ENCODE peak calls at places on chromosomes 12 and 14, in ten cellular contexts. S is KG1; O is kidney tubule cell; Y is mammary epithelial cell; R is kidney epithelial cell; N is activated T-helper 1 cell treated with Interleukin-2 at 50 U/mL for 16 hours; K is WTC11; H is activated T-cell treated with anti-CD3 and anti-CD28 coated beads for 48 hours; A is activated naive CD8-positive, alpha-beta T cell treated with anti-CD3 and anti-CD28 coated beads, Interleukin-2, amount 50 U/mL, for 24 hours; W is CD8-positive, alpha-beta memory T cell. B is an unnamed sample.
A peak's percentile ranks its signal among the peaks of the same experiment; 100 is the strongest.

GRCh38 chr14:59022144-59022543 is 166.3 kb upstream of the DAAM1 start:
- DNase-seq in S (no peak), O (no peak), Y (no peak), R (no peak), N (no peak), K (no peak), H (no peak), A (no peak), W (no peak), B (peak; percentile 25)

GRCh38 chr12:52086944-52087835 is 7.7 kb downstream of the SMIM41 start:
- DNase-seq in S (no peak), O (no peak), Y (no peak), R (no peak), N (no peak), K (no peak), H (no peak), A (no peak), W (no peak), B (no peak)

GRCh38 chr14:36068777-36069534 is 107.6 kb downstream of the PTCSC3 start:
- DNase-seq in S (no peak), O (peak; percentile 71), Y (peak; percentile 54), R (no peak), N (no peak), K (no peak), H (no peak), A (no peak), W (no peak), B (no peak)

GRCh38 chr14:88422919-88423318 is 37.5 kb downstream of the SPATA7 start:
- DNase-seq in S (no peak), O (peak; percentile 76), Y (peak; percentile 85), R (peak; percentile 9), N (no peak), K (no peak), H (no peak), A (no peak), W (no peak), B (no peak)

GRCh38 chr12:99810718-99811593 is 163.4 kb downstream of the GARIN6 start:
- DNase-seq in S (no peak), O (peak; percentile 28), Y (peak; percentile 4), R (no peak), N (no peak), K (no peak), H (no peak), A (no peak), W (no peak), B (no peak)

GRCh38 chr14:59101441-59101840 is 87.0 kb upstream of the DAAM1 start:
- DNase-seq in S (no peak), O (peak; percentile 23), Y (no peak), R (no peak), N (no peak), K (no peak), H (no peak), A (no peak), W (no peak), B (no peak)

GRCh38 chr12:64681200-64682052 is 71.1 kb downstream of the RASSF3 start:
- DNase-seq in S (no peak), O (no peak), Y (no peak), R (no peak), N (no peak), K (no peak), H (no peak), A (no peak), W (no peak), B (no peak)

GRCh38 chr14:69768873-69769272 is 1.9 kb downstream of the SRSF5 start:
- DNase-seq in S (no peak), O (no peak), Y (peak; percentile 20), R (no peak), N (no peak), K (no peak), H (no peak), A (no peak), W (no peak), B (no peak)

GRCh38 chr14:103562135-103562384 is 397 bp downstream of the BAG5 start:
- DNase-seq in S (no peak), O (no peak), Y (no peak), R (no peak), N (peak; percentile 5), K (no peak), H (no peak), A (no peak), W (no peak), B (no peak)

GRCh38 chr14:99270491-99271287 is 1.3 kb downstream of the BCL11B start:
- DNase-seq in S (no peak), O (no peak), Y (peak; percentile 29), R (no peak), N (no peak), K (peak; percentile 64), H (no peak), A (peak; percentile 50), W (peak; percentile 67), B (peak; percentile 37)

GRCh38 chr14:78974691-78975090 is 804.5 kb downstream of the NRXN3 start:
- DNase-seq in S (no peak), O (peak; percentile 23), Y (peak; percentile 17), R (no peak), N (no peak), K (no peak), H (no peak), A (no peak), W (no peak), B (no peak)

GRCh38 chr14:73613046-73613383 is 698 bp downstream of the ACOT6 start:
- DNase-seq in S (peak; percentile 51), O (no peak), Y (no peak), R (no peak), N (no peak), K (no peak), H (no peak), A (no peak), W (no peak), B (no peak)

GRCh38 chr12:54229624-54230212 is 40.9 kb upstream of the SMUG1 start:
- DNase-seq in S (no peak), O (peak; percentile 98), Y (peak; percentile 94), R (peak; percentile 96), N (no peak), K (no peak), H (no peak), A (no peak), W (no peak), B (no peak)

GRCh38 chr12:12685305-12685704 is 10.7 kb downstream of the GPR19 start:
- DNase-seq in S (no peak), O (no peak), Y (no peak), R (no peak), N (no peak), K (peak; percentile 53), H (no peak), A (no peak), W (no peak), B (no peak)

GRCh38 chr12:52278931-52279682 is 4.7 kb downstream of the KRT86 start:
- DNase-seq in S (no peak), O (peak; percentile 88), Y (peak; percentile 73), R (no peak), N (peak; percentile 47), K (peak; percentile 87), H (peak; percentile 77), A (peak; percentile 83), W (peak; percentile 71), B (peak; percentile 93)